ENCODE peak calls at places on chromosomes 7 and 10, in seven cellular contexts. G is AG04450; O is spleen; F is neural crest cell; Y is SK-N-DZ; T is SK-N-SH; D is stimulated activated CD4-positive, alpha-beta T cell treated with anti-CD3 and anti-CD28 coated beads, Interleukin-4, amount 100 ng/mL, for 1 hour. P is an unnamed sample.

GRCh38 chr10:32961892-32962369 is 3.9 kb upstream of the ITGB1 start:
- DNase-seq in F (no peak), T (no peak), O (no peak), G (peak; percentile 73), Y (no peak), D (no peak), P (peak; percentile 67)

GRCh38 chr10:109956454-109957091 is 33.3 kb upstream of the XPNPEP1 start:
- DNase-seq in D (no peak), O (no peak), Y (peak; percentile 69), G (no peak), F (peak; percentile 15), T (peak; percentile 66), P (peak; percentile 64)

GRCh38 chr7:157685430-157686284 is 348.9 kb downstream of the DNAJB6 start:
- DNase-seq in G (no peak), T (peak; percentile 44), D (no peak), O (peak; percentile 66), Y (no peak), F (peak; percentile 34), P (no peak)

GRCh38 chr7:156155988-156156733 is 343.9 kb upstream of the SHH start:
- DNase-seq in G (no peak), T (no peak), F (no peak), O (no peak), Y (no peak), D (no peak), P (no peak)

GRCh38 chr10:103086261-103086660 is 106.8 kb downstream of the NT5C2 start:
- DNase-seq in D (no peak), G (peak; percentile 36), T (no peak), Y (no peak), F (no peak), O (no peak), P (no peak)

GRCh38 chr10:76114556-76114955 is 683.1 kb downstream of the LRMDA start:
- DNase-seq in G (no peak), O (no peak), D (no peak), T (no peak), F (no peak), Y (no peak), P (no peak)

GRCh38 chr7:216360-217300 is 24.3 kb downstream of the FAM20C start:
- DNase-seq in Y (peak; percentile 63), G (no peak), D (no peak), T (no peak), O (no peak), F (no peak), P (no peak)

GRCh38 chr7:3008386-3008785 is 35.3 kb downstream of the CARD11 start:
- DNase-seq in D (no peak), Y (no peak), O (no peak), G (no peak), F (no peak), T (no peak), P (no peak)

GRCh38 chr7:44769381-44770209 is 20.9 kb downstream of the ZMIZ2 start:
- DNase-seq in Y (no peak), F (no peak), T (no peak), O (no peak), G (no peak), D (no peak), P (no peak)

GRCh38 chr10:13395540-13395939 is 47.4 kb upstream of the SEPHS1 start:
- DNase-seq in F (no peak), Y (no peak), D (no peak), O (no peak), T (no peak), G (no peak), P (no peak)

GRCh38 chr7:134885967-134886352 is 100.3 kb upstream of the AGBL3 start:
- DNase-seq in F (no peak), Y (no peak), D (no peak), O (no peak), T (no peak), G (peak; percentile 66), P (peak; percentile 41)

GRCh38 chr10:102517553-102517952 is 13.8 kb downstream of the SUFU start:
- DNase-seq in D (no peak), O (peak; percentile 9), Y (no peak), G (peak; percentile 44), T (no peak), F (no peak), P (no peak)

GRCh38 chr7:39827571-39827970 is 122.5 kb upstream of the CDK13 start:
- DNase-seq in T (no peak), D (no peak), F (no peak), G (no peak), O (no peak), Y (no peak), P (no peak)

GRCh38 chr10:1327759-1328158 is 271.6 kb downstream of the WDR37 start:
- DNase-seq in G (no peak), Y (no peak), O (no peak), D (no peak), T (no peak), F (no peak), P (no peak)

GRCh38 chr10:86123745-86124144 is 242.8 kb downstream of the GRID1 start:
- DNase-seq in F (no peak), G (no peak), Y (no peak), T (no peak), D (no peak), O (peak; percentile 68), P (no peak)

GRCh38 chr7:12771378-12771877 is 84.0 kb downstream of the ARL4A start:
- DNase-seq in G (no peak), O (no peak), D (no peak), T (no peak), Y (peak; percentile 4), F (peak; percentile 28), P (no peak)

GRCh38 chr7:143882020-143882610 is 19.9 kb downstream of the TCAF1 start:
- DNase-seq in D (no peak), G (no peak), Y (peak; percentile 64), O (no peak), F (peak; percentile 70), T (peak; percentile 81), P (no peak)

GRCh38 chr7:75572396-75572795 is 80.3 kb downstream of the SPDYE5 start:
- DNase-seq in T (no peak), F (no peak), D (no peak), O (no peak), Y (no peak), G (no peak), P (no peak)